ENCODE peak calls at places on chromosomes 2 and 18, in six cellular contexts. J, P, E, Q, L and T are unnamed samples.

GRCh38 chr2:29946465-29946864 is 25.1 kb upstream of the ALK start:
- DNase-seq in Q (no peak), P (no peak), L (no peak), J (no peak), E (no peak), T (no peak)

GRCh38 chr2:38035968-38036367 is 40.0 kb downstream of the CYP1B1 start:
- DNase-seq in P (no peak), J (no peak), L (no peak), E (no peak), Q (no peak), T (no peak)

GRCh38 chr2:172664766-172665165 is 70.9 kb upstream of the RAPGEF4 start:
- DNase-seq in J (no peak), E (no peak), L (no peak), P (no peak), Q (no peak), T (no peak)

GRCh38 chr18:21183670-21184069 is 58.4 kb upstream of the GREB1L start:
- DNase-seq in L (no peak), P (no peak), E (peak), J (no peak), Q (no peak), T (no peak)

GRCh38 chr18:56085561-56085960 is 497.6 kb upstream of the TCF4 start:
- DNase-seq in P (no peak), Q (no peak), E (no peak), J (no peak), L (no peak), T (no peak)

GRCh38 chr2:165793161-165793778 is 777 bp downstream of the GALNT3 start:
- DNase-seq in J (peak), P (peak), Q (no peak), L (peak), E (peak), T (no peak)

GRCh38 chr2:99984781-99985525 is 157.4 kb downstream of the AFF3 start:
- DNase-seq in L (no peak), P (no peak), Q (no peak), E (no peak), J (no peak), T (no peak)

GRCh38 chr2:111918383-111918806 is 20.0 kb downstream of the MERTK start:
- DNase-seq in P (no peak), Q (no peak), L (no peak), J (no peak), E (no peak), T (no peak)

GRCh38 chr2:107545066-107545465 is 281.6 kb upstream of the RGPD4 start:
- DNase-seq in J (no peak), Q (no peak), E (no peak), L (no peak), P (no peak), T (no peak)

GRCh38 chr2:116988303-116988702 is 826.2 kb upstream of the DDX18 start:
- DNase-seq in E (peak), P (no peak), J (no peak), Q (no peak), L (no peak), T (no peak)

GRCh38 chr2:190410171-190410570 is 2.0 kb downstream of the MFSD6 start:
- DNase-seq in L (no peak), J (no peak), E (no peak), Q (no peak), P (no peak), T (no peak)

GRCh38 chr2:176488446-176488845 is 219.2 kb downstream of the MTX2 start:
- DNase-seq in P (no peak), E (no peak), J (no peak), L (no peak), Q (no peak), T (no peak)

GRCh38 chr18:54671291-54671881 is 80.3 kb downstream of the DYNAP start:
- DNase-seq in P (no peak), J (peak), Q (no peak), L (no peak), E (peak), T (no peak)

GRCh38 chr2:54556659-54557121 is 100.6 kb downstream of the SPTBN1 start:
- DNase-seq in Q (no peak), J (no peak), P (no peak), L (no peak), E (no peak), T (no peak)

GRCh38 chr2:8872821-8873432 is 35.5 kb upstream of the KIDINS220 start:
- DNase-seq in Q (no peak), L (no peak), P (no peak), E (peak), J (peak), T (no peak)

GRCh38 chr18:59848002-59848401 is 51.8 kb upstream of the PMAIP1 start:
- DNase-seq in Q (no peak), E (no peak), L (peak), P (no peak), J (peak), T (no peak)

GRCh38 chr2:241659150-241659739 is 21.8 kb downstream of the ATG4B start:
- DNase-seq in Q (peak), L (no peak), J (no peak), P (peak), E (peak), T (no peak)

GRCh38 chr2:18309188-18309587 is 251.3 kb downstream of the RDH14 start:
- DNase-seq in J (no peak), E (no peak), P (no peak), Q (no peak), L (no peak), T (no peak)

GRCh38 chr2:181407171-181407570 is 50.0 kb upstream of the ITGA4 start:
- DNase-seq in Q (no peak), E (no peak), P (no peak), L (no peak), J (no peak), T (no peak)